ENCODE peak calls at places on chromosomes 16 and 17, in four cellular contexts. O is WTC11, D is HepG2, L is K562. J is an unnamed sample.

GRCh38 chr16:64251742-64252141 is 870.1 kb downstream of the CDH11 start:
- DNase-seq in D (no peak), O (no peak), L (no peak), J (no peak)

GRCh38 chr16:3256146-3256875 is at the start of gene MEFV:
- DNase-seq in L (no peak), O (no peak), D (no peak), J (no peak)

GRCh38 chr17:12180644-12181261 is 160.1 kb downstream of the MAP2K4 start:
- DNase-seq in O (peak; percentile 16), D (peak; percentile 47), L (peak; percentile 29), J (peak; percentile 38)

GRCh38 chr17:65055708-65056638 is 567 bp downstream of the GNA13 start:
- DNase-seq in D (peak; percentile 38), L (peak; percentile 66), O (peak; percentile 48), J (peak; percentile 45)

GRCh38 chr16:71210-71539 is 1.3 kb downstream of the RHBDF1 start:
- DNase-seq in D (no peak), O (no peak), L (no peak), J (no peak)

GRCh38 chr16:3789375-3790067 is 72.2 kb upstream of the TRAP1 start:
- DNase-seq in D (no peak), O (no peak), L (no peak), J (no peak)

GRCh38 chr17:32609085-32609484 is 122.3 kb downstream of the CDK5R1 start:
- DNase-seq in L (no peak), D (peak; percentile 6), O (no peak), J (no peak)

GRCh38 chr16:3444032-3444388 is 530 bp downstream of the NAA60 start:
- DNase-seq in L (no peak), O (no peak), D (peak; percentile 72), J (no peak)

GRCh38 chr16:66376577-66377326 is 10.3 kb downstream of the CDH5 start:
- DNase-seq in L (no peak), D (no peak), O (no peak), J (no peak)

GRCh38 chr16:10736926-10737625 is 6.6 kb upstream of the NUBP1 start:
- DNase-seq in L (peak; percentile 68), O (peak; percentile 59), D (peak; percentile 76), J (peak; percentile 66)

GRCh38 chr17:75785016-75785769 is 587 bp downstream of the UNK start:
- DNase-seq in D (peak; percentile 87), O (peak; percentile 87), L (peak; percentile 89), J (peak; percentile 83)

GRCh38 chr17:18267366-18267765 is 6.9 kb downstream of the MIEF2 start:
- DNase-seq in O (no peak), L (no peak), D (no peak), J (no peak)

GRCh38 chr17:68296217-68297140 is 5.2 kb downstream of the ARSG start:
- DNase-seq in L (no peak), O (no peak), D (no peak), J (no peak)

GRCh38 chr17:79985951-79986391 is 49.7 kb downstream of the TBC1D16 start:
- DNase-seq in O (no peak), L (no peak), D (no peak), J (no peak)

GRCh38 chr16:1362807-1363206 is 11.1 kb downstream of the GNPTG start:
- DNase-seq in D (no peak), O (no peak), L (no peak), J (no peak)
- TF ChIP-seq ELF4 in D (no peak), O (no peak), L (no peak), J (no peak)

GRCh38 chr17:7176107-7176851 is 2.9 kb downstream of the ASGR1 start:
- DNase-seq in L (no peak), O (no peak), D (no peak), J (no peak)
- TF ChIP-seq ELF4 in L (no peak), O (no peak), D (no peak), J (no peak)

GRCh38 chr17:81964081-81964849 is 3.3 kb upstream of the NOTUM start:
- DNase-seq in L (no peak), O (no peak), D (peak; percentile 77), J (no peak)

GRCh38 chr17:81967533-81968395 is 6.8 kb upstream of the NOTUM start:
- DNase-seq in L (peak; percentile 81), D (peak; percentile 98), O (peak; percentile 78), J (no peak)

GRCh38 chr17:81968396-81968745 is 7.4 kb upstream of the NOTUM start:
- DNase-seq in L (no peak), O (no peak), D (no peak), J (no peak)

GRCh38 chr17:81967244-81967532 is 6.2 kb upstream of the NOTUM start:
- DNase-seq in L (no peak), D (no peak), O (no peak), J (no peak)

DNA sequence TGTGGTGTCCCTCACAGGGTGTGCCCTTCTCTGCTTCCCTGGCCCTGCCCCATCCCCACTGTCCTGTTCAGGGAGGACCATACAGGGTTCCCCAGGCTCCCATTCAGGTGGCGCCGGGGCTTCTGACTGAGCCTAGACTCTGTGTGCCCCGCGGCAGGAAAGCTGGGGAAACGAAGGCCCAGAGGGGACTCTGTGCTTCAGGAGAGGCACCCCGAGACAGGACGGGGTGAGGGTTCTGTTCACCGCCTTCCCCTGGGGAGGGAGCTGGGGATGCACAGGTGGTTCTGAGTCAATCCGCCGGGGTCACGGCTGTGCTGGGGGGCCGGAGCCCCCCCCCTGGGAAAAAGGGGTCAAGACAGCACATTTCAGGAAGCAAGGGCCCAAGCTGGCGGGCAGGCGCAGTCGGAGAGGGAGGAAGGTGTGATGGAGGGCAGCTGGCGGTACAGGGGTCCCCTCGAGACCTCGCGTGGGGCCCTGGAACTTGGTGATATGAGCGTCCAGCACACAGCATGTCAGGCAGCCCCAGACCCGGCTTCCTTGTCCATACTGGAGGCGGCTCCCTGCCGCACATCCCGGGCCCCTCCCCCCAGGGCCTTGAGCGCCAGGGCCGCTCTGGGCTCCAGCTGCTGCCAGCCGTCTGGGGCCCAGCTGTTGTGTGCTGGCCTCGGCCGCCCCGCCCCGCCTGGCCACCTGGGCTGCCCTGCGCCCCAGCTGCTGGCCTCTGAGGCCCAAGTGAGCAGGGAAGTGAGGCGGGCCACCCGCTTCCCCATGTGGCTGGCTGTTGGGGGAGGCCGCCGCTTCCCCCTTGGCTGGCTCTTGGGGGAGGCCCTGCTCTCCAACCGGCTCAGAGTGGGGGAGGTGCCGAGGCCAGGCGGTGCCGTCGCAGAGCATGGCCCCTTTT is 5.6 kb upstream of the NOTUM start:
- DNase-seq in D (peak; percentile 89), O (peak; percentile 69), L (no peak), J (no peak)
- TF ChIP-seq ELF4 in D (no peak), O (peak; percentile 32), L (no peak), J (no peak)

GRCh38 chr16:88368036-88368435 is 14.7 kb upstream of the ZNF469 start:
- DNase-seq in D (no peak), L (no peak), O (no peak), J (no peak)
- TF ChIP-seq ELF4 in D (no peak), L (no peak), O (no peak), J (no peak)

GRCh38 chr16:28301154-28301553 is 8.8 kb downstream of the SBK1 start:
- DNase-seq in L (no peak), O (no peak), D (no peak), J (no peak)

GRCh38 chr16:28297784-28298510 is 5.6 kb downstream of the SBK1 start:
- DNase-seq in L (no peak), D (no peak), O (no peak), J (no peak)

GRCh38 chr16:28297308-28297707 is 5.0 kb downstream of the SBK1 start:
- DNase-seq in O (no peak), L (no peak), D (no peak), J (no peak)

GRCh38 chr16:28300327-28300726 is 8.0 kb downstream of the SBK1 start:
- DNase-seq in D (no peak), O (no peak), L (no peak), J (no peak)

GRCh38 chr16:28298511-28298878 is 6.2 kb downstream of the SBK1 start:
- DNase-seq in L (no peak), D (no peak), O (peak; percentile 58), J (no peak)
- TF ChIP-seq ELF4 in L (no peak), D (no peak), O (no peak), J (no peak)

DNA sequence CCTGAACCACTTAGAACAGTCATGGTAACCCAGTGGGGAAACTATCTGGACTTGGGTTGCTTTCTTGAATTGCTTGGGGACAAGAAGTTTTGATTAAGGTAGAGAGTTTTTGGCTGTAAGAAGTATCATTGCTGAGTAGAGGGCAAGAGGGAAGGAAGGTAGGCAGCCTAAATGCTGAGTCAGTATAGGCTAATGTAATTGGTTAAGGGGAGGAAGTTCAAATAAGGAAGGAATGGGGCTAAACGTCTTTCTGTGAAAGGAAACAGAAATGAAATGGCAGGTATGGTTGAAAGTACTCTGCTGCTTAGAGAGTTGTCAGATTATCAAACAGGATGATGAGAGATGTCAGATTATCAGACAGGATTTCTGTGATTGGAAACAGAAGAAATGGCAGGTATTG is 20.3 kb downstream of the KPNB1 start:
- DNase-seq in L (no peak), D (no peak), O (no peak), J (no peak)
- TF ChIP-seq ELF4 in L (no peak), D (no peak), O (no peak), J (no peak)

DNA sequence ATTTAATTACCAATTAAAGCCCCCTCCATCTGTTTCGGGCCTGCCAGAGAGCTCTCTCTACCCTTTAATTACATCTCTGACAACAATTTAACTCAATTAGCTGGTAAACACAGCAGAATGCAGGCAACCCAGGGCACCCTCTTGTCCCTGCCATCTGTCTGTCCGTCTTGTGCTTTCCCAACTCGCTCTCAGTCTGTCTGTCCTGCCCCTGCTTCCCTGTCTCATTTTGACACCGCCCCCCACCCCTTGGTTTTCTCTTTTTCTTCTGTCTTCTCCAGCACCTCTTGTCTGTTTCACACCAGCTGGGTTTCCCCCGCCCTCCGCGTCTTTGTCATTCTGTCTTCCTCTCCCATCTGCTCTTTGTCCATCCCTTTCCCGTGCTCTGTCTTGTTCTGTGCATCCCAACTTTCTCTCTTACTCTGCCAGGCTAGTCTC is 32.8 kb downstream of the CDK5RAP3 start:
- DNase-seq in O (no peak), D (no peak), L (no peak), J (no peak)
- TF ChIP-seq ELF4 in O (no peak), D (no peak), L (no peak), J (no peak)

J was measured in HEK293T.